ENCODE peak calls at places on chromosomes 4 and X, in four cellular contexts. E is stomach, A is RWPE1, B is neural crest cell. M is an unnamed sample.

GRCh38 chr4:25367004-25367621 is 9.9 kb upstream of the ANAPC4 start:
- DNase-seq in E (no peak), A (peak; percentile 20), B (no peak), M (peak; percentile 58)

GRCh38 chr4:157294575-157294974 is 74.0 kb downstream of the GRIA2 start:
- DNase-seq in B (no peak), A (no peak), E (no peak), M (no peak)

GRCh38 chr4:9781343-9782135 is at the start of gene DRD5:
- DNase-seq in B (peak; percentile 26), A (no peak), E (no peak), M (no peak)

GRCh38 chrX:49071877-49072711 is 1.7 kb downstream of the PRAF2 start:
- DNase-seq in B (no peak), E (peak; percentile 87), A (no peak), M (no peak)

GRCh38 chrX:153946910-153947769 is 2.7 kb upstream of the RENBP start:
- DNase-seq in B (peak; percentile 71), A (peak; percentile 52), E (peak; percentile 82), M (peak; percentile 84)

GRCh38 chrX:14916017-14916674 is 42.9 kb downstream of the MOSPD2 start:
- DNase-seq in E (no peak), B (no peak), A (no peak), M (no peak)

GRCh38 chr4:1332686-1333085 is 14.3 kb upstream of the UVSSA start:
- DNase-seq in E (no peak), B (no peak), A (no peak), M (no peak)

GRCh38 chr4:104795264-104795934 is 300.7 kb upstream of the CXXC4 start:
- DNase-seq in B (no peak), E (no peak), A (no peak), M (peak; percentile 47)

GRCh38 chrX:32267796-32268195 is 943.6 kb downstream of the DMD start:
- DNase-seq in B (no peak), E (no peak), A (no peak), M (no peak)

GRCh38 chrX:15947648-15948317 is 93.2 kb upstream of the AP1S2 start:
- DNase-seq in A (peak; percentile 21), E (no peak), B (no peak), M (peak; percentile 76)

GRCh38 chrX:48683411-48683982 is at the start of gene WAS:
- DNase-seq in A (no peak), B (no peak), E (no peak), M (no peak)

GRCh38 chr4:79893441-79893840 is 179.6 kb downstream of the ANTXR2 start:
- DNase-seq in A (no peak), E (no peak), B (no peak), M (no peak)

GRCh38 chrX:68503830-68504229 is 5.0 kb downstream of the YIPF6 start:
- DNase-seq in E (no peak), B (no peak), A (no peak), M (peak; percentile 53)

GRCh38 chr4:185467101-185467500 is 4.4 kb downstream of the CCDC110 start:
- DNase-seq in E (no peak), A (no peak), B (no peak), M (no peak)

GRCh38 chrX:51697397-51697796 is 12.9 kb upstream of the CENPVL1 start:
- DNase-seq in E (no peak), A (no peak), B (no peak), M (no peak)

GRCh38 chrX:136850441-136851175 is 29.9 kb downstream of the RBMX start:
- DNase-seq in B (no peak), A (no peak), E (no peak), M (peak; percentile 44)

GRCh38 chr4:186832906-186833305 is 109.2 kb upstream of the FAT1 start:
- DNase-seq in A (no peak), B (no peak), E (no peak), M (no peak)

GRCh38 chr4:56698329-56698728 is 17.2 kb upstream of the HOPX start:
- DNase-seq in A (no peak), E (no peak), B (no peak), M (no peak)

GRCh38 chr4:144648042-144648441 is 2.1 kb downstream of the HHIP start:
- DNase-seq in E (no peak), B (no peak), A (no peak), M (no peak)

GRCh38 chrX:131441033-131441432 is 102.8 kb upstream of the OR13H1 start:
- DNase-seq in B (no peak), E (no peak), A (no peak), M (peak; percentile 59)

GRCh38 chrX:110675866-110676265 is 119.8 kb downstream of the CHRDL1 start:
- DNase-seq in A (no peak), E (no peak), B (no peak), M (no peak)

GRCh38 chr4:102213031-102213430 is 132.3 kb downstream of the SLC39A8 start:
- DNase-seq in A (no peak), E (no peak), B (no peak), M (no peak)

GRCh38 chr4:76562851-76563803 is 128.1 kb downstream of the SHROOM3 start:
- DNase-seq in E (no peak), A (peak; percentile 22), B (no peak), M (no peak)

GRCh38 chr4:3262208-3263052 is 13.5 kb downstream of the MSANTD1 start:
- DNase-seq in A (no peak), E (peak; percentile 17), B (no peak), M (no peak)

GRCh38 chr4:2343476-2343875 is 75.0 kb downstream of the ZFYVE28 start:
- DNase-seq in E (no peak), A (no peak), B (no peak), M (no peak)

GRCh38 chr4:115670930-115671329 is 557.5 kb upstream of the NDST4 start:
- DNase-seq in E (no peak), B (no peak), A (no peak), M (no peak)

GRCh38 chr4:115671581-115671980 is 558.2 kb upstream of the NDST4 start:
- DNase-seq in A (no peak), E (no peak), B (no peak), M (no peak)

GRCh38 chr4:115674485-115674884 is 561.1 kb upstream of the NDST4 start:
- DNase-seq in E (no peak), B (no peak), A (no peak), M (no peak)

GRCh38 chr4:115678425-115678941 is 565.1 kb upstream of the NDST4 start:
- DNase-seq in E (no peak), A (no peak), B (no peak), M (no peak)

DNA sequence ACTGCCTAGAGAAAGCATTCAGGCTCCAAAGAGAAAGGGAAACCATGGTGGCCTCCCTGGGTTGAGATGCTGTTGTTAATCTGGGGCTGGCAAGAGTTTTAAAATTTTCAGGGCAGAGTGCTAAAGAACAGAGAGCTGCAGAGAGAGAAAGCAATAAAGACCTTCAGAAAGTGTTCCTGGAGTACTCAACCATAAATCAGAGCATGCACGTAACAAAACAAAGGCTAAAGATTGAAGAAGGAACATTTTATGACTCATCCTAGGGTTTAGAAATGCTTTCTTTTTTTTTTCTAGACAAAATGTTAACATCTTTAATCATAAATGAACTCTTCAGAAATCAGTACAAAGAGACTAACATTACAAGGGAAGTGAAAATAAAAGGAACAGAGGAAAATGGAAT is 562.3 kb upstream of the NDST4 start:
- DNase-seq in B (no peak), E (no peak), A (no peak), M (peak; percentile 24)
- TF ChIP-seq CTCF in B (no peak), E (no peak), A (no peak), M (no peak)

DNA sequence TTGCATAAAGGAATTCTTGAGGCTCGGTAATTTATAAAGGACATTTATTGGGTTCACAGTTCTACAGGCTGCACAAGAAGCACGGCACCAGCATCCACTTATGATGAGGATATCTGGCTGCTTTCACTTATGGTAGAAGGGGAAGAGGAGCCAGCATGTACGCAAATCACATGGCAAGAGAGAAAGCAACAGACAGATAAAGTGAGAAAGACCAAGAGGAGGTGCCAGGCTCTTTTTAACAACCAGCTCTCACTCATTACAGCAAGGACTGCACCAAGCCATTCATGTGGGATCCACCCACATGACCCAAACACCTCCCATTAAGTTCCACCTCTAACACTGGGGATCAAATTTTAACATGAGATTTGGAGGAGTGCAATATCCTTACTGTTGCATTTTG is 1198.2 kb downstream of the ADGRL3 start:
- DNase-seq in B (no peak), A (no peak), E (no peak), M (no peak)
- TF ChIP-seq CTCF in B (no peak), A (no peak), E (no peak), M (no peak)

GRCh38 chrX:63270873-63271272 is 80.3 kb downstream of the SPIN4 start:
- DNase-seq in E (no peak), A (no peak), B (no peak), M (no peak)

DNA sequence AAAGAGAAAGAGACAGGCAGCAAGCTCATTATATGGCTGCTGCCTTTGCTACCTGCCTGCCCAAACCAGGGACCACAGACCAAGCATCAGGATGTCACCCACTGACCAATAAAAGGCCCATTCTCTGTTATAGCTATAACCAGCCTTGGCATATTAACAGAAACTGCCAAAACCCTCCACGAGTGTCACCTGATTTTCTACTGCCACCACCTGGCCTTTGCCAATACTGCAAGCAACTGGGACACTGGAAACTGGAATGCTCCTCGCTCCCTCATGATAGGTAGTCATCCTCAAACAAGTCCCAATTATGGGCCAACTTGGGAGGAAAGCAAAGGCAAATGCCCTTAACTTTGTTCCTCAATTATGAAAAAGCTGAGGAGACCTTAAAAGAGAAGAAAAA is 76.0 kb downstream of the SPIN4 start:
- DNase-seq in E (no peak), A (peak; percentile 5), B (peak; percentile 14), M (peak; percentile 46)
- TF ChIP-seq CTCF in E (no peak), A (no peak), B (peak; percentile 48), M (peak; percentile 50)

GRCh38 chrX:116961872-116962582 is 499.3 kb upstream of the CT83 start:
- DNase-seq in E (no peak), A (peak; percentile 7), B (no peak), M (peak; percentile 16)
- TF ChIP-seq CTCF in E (no peak), A (peak; percentile 14), B (peak; percentile 66), M (peak; percentile 19)

GRCh38 chr4:20252656-20253271 is 1.1 kb downstream of the SLIT2 start:
- DNase-seq in A (no peak), E (no peak), B (peak; percentile 23), M (peak; percentile 48)

GRCh38 chr4:20251796-20252655 is at the start of gene SLIT2:
- DNase-seq in A (peak; percentile 79), E (peak; percentile 81), B (peak; percentile 78), M (peak; percentile 84)

GRCh38 chr4:20249333-20249732 is 2.4 kb upstream of the SLIT2 start:
- DNase-seq in A (no peak), B (no peak), E (no peak), M (peak; percentile 50)

GRCh38 chr4:20251061-20251795 is 477 bp upstream of the SLIT2 start:
- DNase-seq in B (no peak), A (no peak), E (no peak), M (no peak)

GRCh38 chr4:20248155-20248558 is 3.5 kb upstream of the SLIT2 start:
- DNase-seq in A (no peak), E (no peak), B (no peak), M (peak; percentile 73)
- TF ChIP-seq CTCF in A (peak; percentile 80), E (no peak), B (peak; percentile 76), M (peak; percentile 57)

GRCh38 chr4:140326395-140326993 is 47.0 kb upstream of the SCOC start:
- DNase-seq in B (no peak), E (no peak), A (peak; percentile 64), M (peak; percentile 61)
- TF ChIP-seq CTCF in B (peak; percentile 75), E (peak; percentile 27), A (peak; percentile 79), M (peak; percentile 76)